ENCODE peak calls at places on chromosome 19, in nine cellular contexts. Y is uterus; D is stimulated activated naive CD8-positive, alpha-beta T cell treated with anti-CD3 and anti-CD28 coated beads, Interleukin-15, Interleukin-2, amounts not matched to agents 100 U/mL and 50 U/mL, for 24 hours; T is cardiac septum; X is EL; C is CD8-positive, alpha-beta memory T cell; Z is left ventricle myocardium inferior; S is ureter; P is SJSA1. K is an unnamed sample.
A peak's percentile ranks its signal among the peaks of the same experiment; 100 is the strongest.

GRCh38 chr19:3618144-3618810 is 8.3 kb downstream of the CACTIN start:
- DNase-seq in C (peak; percentile 55), Y (peak; percentile 78), P (peak; percentile 66), S (no peak), Z (peak; percentile 71), X (peak; percentile 44), T (no peak), D (peak; percentile 79), K (no peak)

GRCh38 chr19:45368737-45369340 is 1.5 kb downstream of the ERCC2 start:
- DNase-seq in T (no peak), D (no peak), P (no peak), X (peak; percentile 24), Y (no peak), Z (no peak), C (no peak), S (peak; percentile 41), K (no peak)

GRCh38 chr19:40567750-40568494 is 8.8 kb upstream of the SHKBP1 start:
- DNase-seq in D (no peak), Z (no peak), S (no peak), T (no peak), C (no peak), P (no peak), Y (no peak), X (no peak), K (no peak)

GRCh38 chr19:49387936-49388372 is at the start of gene KASH5:
- DNase-seq in X (peak; percentile 15), Z (peak; percentile 72), S (peak; percentile 76), D (peak; percentile 77), Y (peak; percentile 69), C (peak; percentile 86), P (no peak), T (peak; percentile 90), K (no peak)

GRCh38 chr19:46828484-46828883 is 22.2 kb downstream of the AP2S1 start:
- DNase-seq in C (no peak), X (peak; percentile 50), S (no peak), T (no peak), Y (no peak), Z (no peak), D (peak; percentile 68), P (no peak), K (no peak)

GRCh38 chr19:33864311-33864850 is 67.7 kb downstream of the KCTD15 start:
- DNase-seq in P (no peak), Y (no peak), D (no peak), Z (no peak), S (peak; percentile 60), C (no peak), X (no peak), T (no peak), K (no peak)

GRCh38 chr19:11530432-11530831 is 1.5 kb upstream of the ECSIT start:
- DNase-seq in X (peak; percentile 68), D (peak; percentile 65), C (no peak), P (no peak), Y (peak; percentile 77), T (peak; percentile 86), Z (peak; percentile 77), S (peak; percentile 81), K (peak; percentile 89)

GRCh38 chr19:16942583-16942982 is 53.8 kb downstream of the F2RL3 start:
- DNase-seq in P (no peak), T (no peak), D (no peak), X (no peak), C (no peak), Z (no peak), S (no peak), Y (no peak), K (no peak)

GRCh38 chr19:992670-993055 is 7.6 kb upstream of the GRIN3B start:
- DNase-seq in C (no peak), P (no peak), D (no peak), Y (no peak), T (no peak), X (no peak), Z (no peak), S (no peak), K (no peak)

GRCh38 chr19:53537523-53538377 is at the start of gene ZNF331:
- DNase-seq in S (peak; percentile 83), Z (peak; percentile 80), Y (peak; percentile 81), T (peak; percentile 91), P (peak; percentile 77), C (peak; percentile 95), D (peak; percentile 89), X (peak; percentile 64), K (no peak)

GRCh38 chr19:55325172-55325571 is at the start of gene TMEM150B:
- DNase-seq in P (no peak), T (no peak), C (no peak), S (no peak), Y (no peak), D (no peak), Z (no peak), X (no peak), K (no peak)

GRCh38 chr19:17466487-17466850 is 3.9 kb upstream of the SLC27A1 start:
- DNase-seq in Z (no peak), X (no peak), S (no peak), T (no peak), C (no peak), D (no peak), Y (no peak), P (no peak), K (no peak)

K was measured in iPS DF 6.9.